ENCODE peak calls at places on chromosomes 5 and 9, in seven cellular contexts. J, M, L, H, F, K and E are unnamed samples.

GRCh38 chr9:106684940-106685695 is 177.8 kb upstream of the ZNF462 start:
- DNase-seq in L (no peak), K (no peak), J (no peak), H (no peak), F (no peak), M (no peak), E (no peak)

GRCh38 chr9:14320272-14321245 is 6.6 kb upstream of the NFIB start:
- DNase-seq in L (no peak), M (no peak), H (peak; percentile 96), J (peak; percentile 18), K (no peak), F (no peak), E (no peak)

GRCh38 chr5:150488519-150489357 is 19.2 kb upstream of the NDST1 start:
- DNase-seq in L (no peak), M (peak; percentile 55), F (no peak), H (peak; percentile 91), J (peak; percentile 29), K (no peak), E (no peak)

GRCh38 chr5:142253938-142254895 is 70.6 kb downstream of the SPRY4 start:
- DNase-seq in J (no peak), K (no peak), H (peak; percentile 17), F (no peak), M (no peak), L (no peak), E (no peak)

GRCh38 chr5:105695916-105696315 is 1974.8 kb downstream of the EFNA5 start:
- DNase-seq in J (no peak), F (no peak), H (no peak), K (no peak), L (no peak), M (no peak), E (no peak)

GRCh38 chr5:88660947-88661869 is 221.8 kb downstream of the MEF2C start:
- DNase-seq in H (peak; percentile 74), M (peak; percentile 33), J (peak; percentile 91), K (no peak), L (peak; percentile 81), F (peak; percentile 89), E (peak; percentile 93)

GRCh38 chr5:31106742-31107546 is 86.5 kb upstream of the CDH6 start:
- DNase-seq in M (no peak), H (peak; percentile 41), F (no peak), J (no peak), L (no peak), K (peak; percentile 89), E (no peak)

GRCh38 chr5:89936576-89936975 is 473.0 kb downstream of the CETN3 start:
- DNase-seq in F (no peak), J (no peak), M (no peak), L (no peak), K (no peak), H (no peak), E (no peak)

GRCh38 chr9:129331772-129332512 is 153.9 kb upstream of the IER5L start:
- DNase-seq in M (no peak), K (no peak), J (no peak), H (peak; percentile 42), L (no peak), F (no peak), E (no peak)

GRCh38 chr5:179163236-179164155 is 103.3 kb downstream of the ZNF354C start:
- DNase-seq in H (no peak), F (no peak), K (no peak), L (no peak), M (no peak), J (no peak), E (no peak)

GRCh38 chr5:1888541-1889251 is 6.0 kb upstream of the IRX4 start:
- DNase-seq in H (no peak), K (no peak), F (no peak), L (no peak), M (no peak), J (no peak), E (no peak)

GRCh38 chr5:5634817-5635216 is 212.3 kb downstream of the ICE1 start:
- DNase-seq in H (no peak), K (no peak), M (no peak), J (no peak), L (no peak), F (no peak), E (no peak)

GRCh38 chr5:31407921-31408714 is 123.8 kb downstream of the DROSHA start:
- DNase-seq in H (no peak), M (no peak), J (no peak), K (no peak), F (no peak), L (no peak), E (no peak)

GRCh38 chr5:2375796-2376195 is 375.7 kb downstream of the IRX2 start:
- DNase-seq in M (no peak), H (no peak), L (no peak), K (no peak), J (no peak), F (no peak), E (no peak)

GRCh38 chr5:22911019-22911418 is 57.9 kb upstream of the CDH12 start:
- DNase-seq in L (no peak), J (no peak), M (no peak), H (no peak), K (no peak), F (no peak), E (no peak)

GRCh38 chr5:149271717-149272558 is at the start of gene AFAP1L1:
- DNase-seq in H (peak; percentile 61), L (peak; percentile 19), M (peak; percentile 61), K (no peak), J (no peak), F (peak; percentile 43), E (peak; percentile 78)

GRCh38 chr9:96219615-96220257 is 82.2 kb downstream of the HSD17B3 start:
- DNase-seq in L (no peak), F (peak; percentile 62), H (peak; percentile 43), J (no peak), M (no peak), K (no peak), E (peak; percentile 18)

GRCh38 chr9:94916956-94917355 is 190.5 kb downstream of the AOPEP start:
- DNase-seq in J (no peak), K (no peak), M (no peak), L (no peak), F (no peak), H (no peak), E (no peak)

GRCh38 chr9:69370430-69370829 is 45.4 kb downstream of the ENTREP1 start:
- DNase-seq in M (no peak), H (peak; percentile 60), K (peak; percentile 89), F (no peak), L (no peak), J (no peak), E (no peak)

GRCh38 chr5:129382921-129383672 is 77.0 kb upstream of the ADAMTS19 start:
- DNase-seq in L (no peak), M (no peak), H (peak; percentile 41), J (no peak), F (no peak), K (no peak), E (no peak)

GRCh38 chr5:59798862-59799667 is 94.5 kb downstream of the PDE4D start:
- DNase-seq in L (no peak), J (peak; percentile 72), F (no peak), K (peak; percentile 63), H (peak; percentile 31), M (no peak), E (no peak)

GRCh38 chr5:84450617-84451414 is 66.1 kb upstream of the EDIL3 start:
- DNase-seq in L (no peak), M (no peak), F (no peak), J (no peak), K (no peak), H (peak; percentile 41), E (no peak)
- TF ChIP-seq CTCF in L (peak; percentile 46), M (peak; percentile 8), F (no peak), J (no peak), K (peak; percentile 47), H (peak; percentile 40), E (peak; percentile 25)

DNA sequence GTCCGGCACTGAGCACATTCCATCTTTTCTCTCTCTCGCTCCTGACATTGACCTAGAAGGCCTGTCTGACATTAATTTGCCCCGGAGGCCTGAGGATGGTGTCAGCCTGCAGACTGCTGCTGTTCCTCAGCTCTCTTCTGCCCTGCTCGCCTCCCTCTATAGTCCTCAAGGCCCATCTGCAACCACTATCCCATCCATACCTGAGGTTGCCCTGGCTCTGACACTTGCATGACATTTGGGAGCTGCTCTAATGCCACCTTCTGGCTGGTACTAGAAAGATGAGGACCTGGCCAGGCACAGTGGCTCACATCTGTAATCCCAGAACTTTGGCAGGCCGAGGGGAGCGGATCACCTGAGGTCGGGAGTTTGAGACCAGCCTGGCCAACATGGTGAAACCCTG is 38.6 kb upstream of the GGTA1 start:
- DNase-seq in M (no peak), K (no peak), J (no peak), F (no peak), H (no peak), L (no peak), E (no peak)
- TF ChIP-seq CTCF in M (no peak), K (peak; percentile 36), J (no peak), F (no peak), H (no peak), L (no peak), E (no peak)

GRCh38 chr5:867300-867699 is 16.5 kb upstream of the ZDHHC11 start:
- DNase-seq in L (no peak), M (no peak), F (no peak), K (no peak), J (no peak), H (no peak), E (no peak)
- TF ChIP-seq CTCF in L (no peak), M (no peak), F (no peak), K (no peak), J (no peak), H (no peak), E (no peak)

DNA sequence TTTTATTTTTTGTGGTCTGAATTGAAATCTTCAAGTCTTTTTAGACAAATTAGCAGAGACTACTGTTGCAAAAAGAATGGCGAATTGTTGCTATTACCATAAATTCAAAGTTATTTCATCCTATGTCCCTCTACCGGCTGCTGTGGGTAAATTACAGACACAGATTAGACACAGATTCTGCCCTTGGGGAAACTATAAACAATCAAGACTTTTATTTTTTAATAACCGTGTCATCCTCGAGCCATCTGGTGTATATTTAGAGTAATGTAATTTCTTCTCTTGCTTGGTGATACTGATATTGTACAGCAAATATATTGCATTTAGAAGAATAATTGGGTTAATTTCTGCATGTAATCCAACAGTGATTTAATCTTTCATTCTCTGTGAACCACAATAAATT is 228.0 kb upstream of the ADAMTSL1 start:
- DNase-seq in H (no peak), F (no peak), J (no peak), L (no peak), K (no peak), M (no peak), E (no peak)
- TF ChIP-seq CTCF in H (no peak), F (no peak), J (no peak), L (no peak), K (no peak), M (no peak), E (no peak)

GRCh38 chr5:68057186-68057585 is 158.4 kb upstream of the PIK3R1 start:
- DNase-seq in H (no peak), L (no peak), K (no peak), F (no peak), J (no peak), M (no peak), E (no peak)

GRCh38 chr5:68055686-68056085 is 159.9 kb upstream of the PIK3R1 start:
- DNase-seq in J (no peak), M (no peak), F (no peak), H (no peak), K (no peak), L (no peak), E (no peak)

GRCh38 chr5:68054625-68055024 is 160.9 kb upstream of the PIK3R1 start:
- DNase-seq in L (no peak), H (peak; percentile 33), F (no peak), J (no peak), M (no peak), K (no peak), E (no peak)

GRCh38 chr5:68060382-68060781 is 155.2 kb upstream of the PIK3R1 start:
- DNase-seq in F (no peak), J (no peak), L (no peak), H (peak; percentile 33), K (no peak), M (no peak), E (no peak)
- TF ChIP-seq CTCF in F (no peak), J (no peak), L (no peak), H (no peak), K (no peak), M (no peak), E (no peak)